ENCODE peak calls at places on chromosomes 7 and 10, in nine cellular contexts. One of them, this sample, is unnamed.

GRCh38 chr10:104331208-104331838 is 6.9 kb downstream of the ITPRIP start:
- DNase-seq in HT1080: peak
- DNase-seq in HTR-8/SVneo: no peak
- DNase-seq in naive B cell: no peak
- DNase-seq in NCI-H1092: peak
- DNase-seq in NCI-H2107: no peak
- DNase-seq in GM12865: no peak
- DNase-seq in activated T-helper 1 cell treated with anti-CD3 and anti-CD28 coated beads, Interleukin-12 subunit alpha, Interleukin-12 subunit beta, Interleukin-2, Interleukin-4 antibody, amounts not matched to agents 30 ng/mL and 10 ng/mL and 1 ng/mL, durations not matched to agents 14 hours and 24 hours and 36 hours: no peak
- DNase-seq in stimulated activated CD4-positive, alpha-beta T cell treated with anti-CD3 and anti-CD28 coated beads, Interleukin-2, amount 100 ng/mL, for 4 hours: no peak
- DNase-seq in this sample: no peak

GRCh38 chr7:158976468-158976848 is 120.1 kb downstream of the DYNC2I1 start:
- DNase-seq in HT1080: peak
- DNase-seq in HTR-8/SVneo: no peak
- DNase-seq in naive B cell: no peak
- DNase-seq in NCI-H1092: no peak
- DNase-seq in NCI-H2107: no peak
- DNase-seq in GM12865: peak
- DNase-seq in activated T-helper 1 cell treated with anti-CD3 and anti-CD28 coated beads, Interleukin-12 subunit alpha, Interleukin-12 subunit beta, Interleukin-2, Interleukin-4 antibody, amounts not matched to agents 30 ng/mL and 10 ng/mL and 1 ng/mL, durations not matched to agents 14 hours and 24 hours and 36 hours: no peak
- DNase-seq in stimulated activated CD4-positive, alpha-beta T cell treated with anti-CD3 and anti-CD28 coated beads, Interleukin-2, amount 100 ng/mL, for 4 hours: no peak
- DNase-seq in this sample: no peak

GRCh38 chr10:3071405-3072198 is 4.3 kb downstream of the PFKP start:
- DNase-seq in HT1080: peak
- DNase-seq in HTR-8/SVneo: peak
- DNase-seq in naive B cell: no peak
- DNase-seq in NCI-H1092: no peak
- DNase-seq in NCI-H2107: no peak
- DNase-seq in GM12865: no peak
- DNase-seq in activated T-helper 1 cell treated with anti-CD3 and anti-CD28 coated beads, Interleukin-12 subunit alpha, Interleukin-12 subunit beta, Interleukin-2, Interleukin-4 antibody, amounts not matched to agents 30 ng/mL and 10 ng/mL and 1 ng/mL, durations not matched to agents 14 hours and 24 hours and 36 hours: peak
- DNase-seq in stimulated activated CD4-positive, alpha-beta T cell treated with anti-CD3 and anti-CD28 coated beads, Interleukin-2, amount 100 ng/mL, for 4 hours: peak
- DNase-seq in this sample: no peak

GRCh38 chr7:137343483-137343841 is at the start of gene PTN:
- DNase-seq in HT1080: peak
- DNase-seq in HTR-8/SVneo: peak
- DNase-seq in naive B cell: no peak
- DNase-seq in NCI-H1092: peak
- DNase-seq in NCI-H2107: no peak
- DNase-seq in GM12865: no peak
- DNase-seq in activated T-helper 1 cell treated with anti-CD3 and anti-CD28 coated beads, Interleukin-12 subunit alpha, Interleukin-12 subunit beta, Interleukin-2, Interleukin-4 antibody, amounts not matched to agents 30 ng/mL and 10 ng/mL and 1 ng/mL, durations not matched to agents 14 hours and 24 hours and 36 hours: no peak
- DNase-seq in stimulated activated CD4-positive, alpha-beta T cell treated with anti-CD3 and anti-CD28 coated beads, Interleukin-2, amount 100 ng/mL, for 4 hours: no peak
- DNase-seq in this sample: no peak

GRCh38 chr7:16564909-16565426 is 38.3 kb downstream of the LRRC72 start:
- DNase-seq in HT1080: peak
- DNase-seq in HTR-8/SVneo: peak
- DNase-seq in naive B cell: peak
- DNase-seq in NCI-H1092: peak
- DNase-seq in NCI-H2107: peak
- DNase-seq in GM12865: peak
- DNase-seq in activated T-helper 1 cell treated with anti-CD3 and anti-CD28 coated beads, Interleukin-12 subunit alpha, Interleukin-12 subunit beta, Interleukin-2, Interleukin-4 antibody, amounts not matched to agents 30 ng/mL and 10 ng/mL and 1 ng/mL, durations not matched to agents 14 hours and 24 hours and 36 hours: no peak
- DNase-seq in stimulated activated CD4-positive, alpha-beta T cell treated with anti-CD3 and anti-CD28 coated beads, Interleukin-2, amount 100 ng/mL, for 4 hours: no peak
- DNase-seq in this sample: peak

GRCh38 chr10:103911021-103911459 is 6.9 kb downstream of the STN1 start:
- DNase-seq in HT1080: no peak
- DNase-seq in HTR-8/SVneo: no peak
- DNase-seq in naive B cell: peak
- DNase-seq in NCI-H1092: no peak
- DNase-seq in NCI-H2107: no peak
- DNase-seq in GM12865: peak
- DNase-seq in activated T-helper 1 cell treated with anti-CD3 and anti-CD28 coated beads, Interleukin-12 subunit alpha, Interleukin-12 subunit beta, Interleukin-2, Interleukin-4 antibody, amounts not matched to agents 30 ng/mL and 10 ng/mL and 1 ng/mL, durations not matched to agents 14 hours and 24 hours and 36 hours: peak
- DNase-seq in stimulated activated CD4-positive, alpha-beta T cell treated with anti-CD3 and anti-CD28 coated beads, Interleukin-2, amount 100 ng/mL, for 4 hours: no peak
- DNase-seq in this sample: peak

GRCh38 chr7:44755698-44756627 is 7.3 kb downstream of the ZMIZ2 start:
- DNase-seq in HT1080: no peak
- DNase-seq in HTR-8/SVneo: no peak
- DNase-seq in naive B cell: no peak
- DNase-seq in NCI-H1092: no peak
- DNase-seq in NCI-H2107: no peak
- DNase-seq in GM12865: no peak
- DNase-seq in activated T-helper 1 cell treated with anti-CD3 and anti-CD28 coated beads, Interleukin-12 subunit alpha, Interleukin-12 subunit beta, Interleukin-2, Interleukin-4 antibody, amounts not matched to agents 30 ng/mL and 10 ng/mL and 1 ng/mL, durations not matched to agents 14 hours and 24 hours and 36 hours: no peak
- DNase-seq in stimulated activated CD4-positive, alpha-beta T cell treated with anti-CD3 and anti-CD28 coated beads, Interleukin-2, amount 100 ng/mL, for 4 hours: no peak
- DNase-seq in this sample: no peak

GRCh38 chr10:51766423-51767145 is 67.2 kb upstream of the CSTF2T start:
- DNase-seq in HT1080: no peak
- DNase-seq in HTR-8/SVneo: no peak
- DNase-seq in naive B cell: no peak
- DNase-seq in NCI-H1092: no peak
- DNase-seq in NCI-H2107: no peak
- DNase-seq in GM12865: no peak
- DNase-seq in activated T-helper 1 cell treated with anti-CD3 and anti-CD28 coated beads, Interleukin-12 subunit alpha, Interleukin-12 subunit beta, Interleukin-2, Interleukin-4 antibody, amounts not matched to agents 30 ng/mL and 10 ng/mL and 1 ng/mL, durations not matched to agents 14 hours and 24 hours and 36 hours: no peak
- DNase-seq in stimulated activated CD4-positive, alpha-beta T cell treated with anti-CD3 and anti-CD28 coated beads, Interleukin-2, amount 100 ng/mL, for 4 hours: no peak
- DNase-seq in this sample: no peak

GRCh38 chr10:100014129-100014762 is 4.5 kb upstream of the DNMBP start:
- DNase-seq in HT1080: no peak
- DNase-seq in HTR-8/SVneo: no peak
- DNase-seq in naive B cell: peak
- DNase-seq in NCI-H1092: peak
- DNase-seq in NCI-H2107: peak
- DNase-seq in GM12865: peak
- DNase-seq in activated T-helper 1 cell treated with anti-CD3 and anti-CD28 coated beads, Interleukin-12 subunit alpha, Interleukin-12 subunit beta, Interleukin-2, Interleukin-4 antibody, amounts not matched to agents 30 ng/mL and 10 ng/mL and 1 ng/mL, durations not matched to agents 14 hours and 24 hours and 36 hours: no peak
- DNase-seq in stimulated activated CD4-positive, alpha-beta T cell treated with anti-CD3 and anti-CD28 coated beads, Interleukin-2, amount 100 ng/mL, for 4 hours: no peak
- DNase-seq in this sample: no peak

GRCh38 chr10:73359492-73359891 is 828 bp upstream of the CFAP70 start:
- DNase-seq in HT1080: no peak
- DNase-seq in HTR-8/SVneo: no peak
- DNase-seq in naive B cell: no peak
- DNase-seq in NCI-H1092: no peak
- DNase-seq in NCI-H2107: no peak
- DNase-seq in GM12865: no peak
- DNase-seq in activated T-helper 1 cell treated with anti-CD3 and anti-CD28 coated beads, Interleukin-12 subunit alpha, Interleukin-12 subunit beta, Interleukin-2, Interleukin-4 antibody, amounts not matched to agents 30 ng/mL and 10 ng/mL and 1 ng/mL, durations not matched to agents 14 hours and 24 hours and 36 hours: no peak
- DNase-seq in stimulated activated CD4-positive, alpha-beta T cell treated with anti-CD3 and anti-CD28 coated beads, Interleukin-2, amount 100 ng/mL, for 4 hours: no peak
- DNase-seq in this sample: no peak

GRCh38 chr10:132464256-132465192 is 67.5 kb downstream of the PWWP2B start:
- DNase-seq in HT1080: no peak
- DNase-seq in HTR-8/SVneo: no peak
- DNase-seq in naive B cell: no peak
- DNase-seq in NCI-H1092: no peak
- DNase-seq in NCI-H2107: no peak
- DNase-seq in GM12865: no peak
- DNase-seq in activated T-helper 1 cell treated with anti-CD3 and anti-CD28 coated beads, Interleukin-12 subunit alpha, Interleukin-12 subunit beta, Interleukin-2, Interleukin-4 antibody, amounts not matched to agents 30 ng/mL and 10 ng/mL and 1 ng/mL, durations not matched to agents 14 hours and 24 hours and 36 hours: no peak
- DNase-seq in stimulated activated CD4-positive, alpha-beta T cell treated with anti-CD3 and anti-CD28 coated beads, Interleukin-2, amount 100 ng/mL, for 4 hours: no peak
- DNase-seq in this sample: no peak

GRCh38 chr7:34260282-34260681 is 354.9 kb downstream of the BMPER start:
- DNase-seq in HT1080: peak
- DNase-seq in HTR-8/SVneo: peak
- DNase-seq in naive B cell: no peak
- DNase-seq in NCI-H1092: no peak
- DNase-seq in NCI-H2107: no peak
- DNase-seq in GM12865: no peak
- DNase-seq in activated T-helper 1 cell treated with anti-CD3 and anti-CD28 coated beads, Interleukin-12 subunit alpha, Interleukin-12 subunit beta, Interleukin-2, Interleukin-4 antibody, amounts not matched to agents 30 ng/mL and 10 ng/mL and 1 ng/mL, durations not matched to agents 14 hours and 24 hours and 36 hours: no peak
- DNase-seq in stimulated activated CD4-positive, alpha-beta T cell treated with anti-CD3 and anti-CD28 coated beads, Interleukin-2, amount 100 ng/mL, for 4 hours: no peak
- DNase-seq in this sample: no peak

GRCh38 chr7:73304071-73304470 is 4.6 kb downstream of the NSUN5 start:
- DNase-seq in HT1080: no peak
- DNase-seq in HTR-8/SVneo: no peak
- DNase-seq in naive B cell: no peak
- DNase-seq in NCI-H1092: no peak
- DNase-seq in NCI-H2107: no peak
- DNase-seq in GM12865: no peak
- DNase-seq in activated T-helper 1 cell treated with anti-CD3 and anti-CD28 coated beads, Interleukin-12 subunit alpha, Interleukin-12 subunit beta, Interleukin-2, Interleukin-4 antibody, amounts not matched to agents 30 ng/mL and 10 ng/mL and 1 ng/mL, durations not matched to agents 14 hours and 24 hours and 36 hours: no peak
- DNase-seq in stimulated activated CD4-positive, alpha-beta T cell treated with anti-CD3 and anti-CD28 coated beads, Interleukin-2, amount 100 ng/mL, for 4 hours: no peak
- DNase-seq in this sample: no peak

GRCh38 chr7:131076032-131076431 is 251.6 kb upstream of the MKLN1 start:
- DNase-seq in HT1080: peak
- DNase-seq in HTR-8/SVneo: peak
- DNase-seq in naive B cell: no peak
- DNase-seq in NCI-H1092: no peak
- DNase-seq in NCI-H2107: no peak
- DNase-seq in GM12865: no peak
- DNase-seq in activated T-helper 1 cell treated with anti-CD3 and anti-CD28 coated beads, Interleukin-12 subunit alpha, Interleukin-12 subunit beta, Interleukin-2, Interleukin-4 antibody, amounts not matched to agents 30 ng/mL and 10 ng/mL and 1 ng/mL, durations not matched to agents 14 hours and 24 hours and 36 hours: no peak
- DNase-seq in stimulated activated CD4-positive, alpha-beta T cell treated with anti-CD3 and anti-CD28 coated beads, Interleukin-2, amount 100 ng/mL, for 4 hours: no peak
- DNase-seq in this sample: no peak

GRCh38 chr10:89491932-89492331 is 43.5 kb downstream of the SLC16A12 start:
- DNase-seq in HT1080: no peak
- DNase-seq in HTR-8/SVneo: no peak
- DNase-seq in naive B cell: no peak
- DNase-seq in NCI-H1092: no peak
- DNase-seq in NCI-H2107: no peak
- DNase-seq in GM12865: no peak
- DNase-seq in activated T-helper 1 cell treated with anti-CD3 and anti-CD28 coated beads, Interleukin-12 subunit alpha, Interleukin-12 subunit beta, Interleukin-2, Interleukin-4 antibody, amounts not matched to agents 30 ng/mL and 10 ng/mL and 1 ng/mL, durations not matched to agents 14 hours and 24 hours and 36 hours: no peak
- DNase-seq in stimulated activated CD4-positive, alpha-beta T cell treated with anti-CD3 and anti-CD28 coated beads, Interleukin-2, amount 100 ng/mL, for 4 hours: no peak
- DNase-seq in this sample: no peak

GRCh38 chr10:74056081-74056818 is 58.3 kb downstream of the VCL start:
- DNase-seq in HT1080: peak
- DNase-seq in HTR-8/SVneo: no peak
- DNase-seq in naive B cell: no peak
- DNase-seq in NCI-H1092: no peak
- DNase-seq in NCI-H2107: no peak
- DNase-seq in GM12865: peak
- DNase-seq in activated T-helper 1 cell treated with anti-CD3 and anti-CD28 coated beads, Interleukin-12 subunit alpha, Interleukin-12 subunit beta, Interleukin-2, Interleukin-4 antibody, amounts not matched to agents 30 ng/mL and 10 ng/mL and 1 ng/mL, durations not matched to agents 14 hours and 24 hours and 36 hours: peak
- DNase-seq in stimulated activated CD4-positive, alpha-beta T cell treated with anti-CD3 and anti-CD28 coated beads, Interleukin-2, amount 100 ng/mL, for 4 hours: no peak
- DNase-seq in this sample: no peak

GRCh38 chr7:157467496-157468212 is 130.8 kb downstream of the DNAJB6 start:
- DNase-seq in HT1080: no peak
- DNase-seq in HTR-8/SVneo: no peak
- DNase-seq in naive B cell: no peak
- DNase-seq in NCI-H1092: no peak
- DNase-seq in NCI-H2107: no peak
- DNase-seq in GM12865: no peak
- DNase-seq in activated T-helper 1 cell treated with anti-CD3 and anti-CD28 coated beads, Interleukin-12 subunit alpha, Interleukin-12 subunit beta, Interleukin-2, Interleukin-4 antibody, amounts not matched to agents 30 ng/mL and 10 ng/mL and 1 ng/mL, durations not matched to agents 14 hours and 24 hours and 36 hours: no peak
- DNase-seq in stimulated activated CD4-positive, alpha-beta T cell treated with anti-CD3 and anti-CD28 coated beads, Interleukin-2, amount 100 ng/mL, for 4 hours: no peak
- DNase-seq in this sample: no peak

GRCh38 chr7:150937848-150938561 is 40.1 kb downstream of the KCNH2 start:
- DNase-seq in HT1080: peak
- DNase-seq in HTR-8/SVneo: peak
- DNase-seq in naive B cell: no peak
- DNase-seq in NCI-H1092: no peak
- DNase-seq in NCI-H2107: peak
- DNase-seq in GM12865: no peak
- DNase-seq in activated T-helper 1 cell treated with anti-CD3 and anti-CD28 coated beads, Interleukin-12 subunit alpha, Interleukin-12 subunit beta, Interleukin-2, Interleukin-4 antibody, amounts not matched to agents 30 ng/mL and 10 ng/mL and 1 ng/mL, durations not matched to agents 14 hours and 24 hours and 36 hours: no peak
- DNase-seq in stimulated activated CD4-positive, alpha-beta T cell treated with anti-CD3 and anti-CD28 coated beads, Interleukin-2, amount 100 ng/mL, for 4 hours: no peak
- DNase-seq in this sample: peak

GRCh38 chr10:93652857-93653256 is 40.5 kb downstream of the PDE6C start:
- DNase-seq in HT1080: no peak
- DNase-seq in HTR-8/SVneo: no peak
- DNase-seq in naive B cell: no peak
- DNase-seq in NCI-H1092: no peak
- DNase-seq in NCI-H2107: no peak
- DNase-seq in GM12865: no peak
- DNase-seq in activated T-helper 1 cell treated with anti-CD3 and anti-CD28 coated beads, Interleukin-12 subunit alpha, Interleukin-12 subunit beta, Interleukin-2, Interleukin-4 antibody, amounts not matched to agents 30 ng/mL and 10 ng/mL and 1 ng/mL, durations not matched to agents 14 hours and 24 hours and 36 hours: no peak
- DNase-seq in stimulated activated CD4-positive, alpha-beta T cell treated with anti-CD3 and anti-CD28 coated beads, Interleukin-2, amount 100 ng/mL, for 4 hours: no peak
- DNase-seq in this sample: no peak

GRCh38 chr10:66837990-66838389 is 87.8 kb upstream of the LRRTM3 start:
- DNase-seq in HT1080: no peak
- DNase-seq in HTR-8/SVneo: peak
- DNase-seq in naive B cell: no peak
- DNase-seq in NCI-H1092: no peak
- DNase-seq in NCI-H2107: no peak
- DNase-seq in GM12865: no peak
- DNase-seq in activated T-helper 1 cell treated with anti-CD3 and anti-CD28 coated beads, Interleukin-12 subunit alpha, Interleukin-12 subunit beta, Interleukin-2, Interleukin-4 antibody, amounts not matched to agents 30 ng/mL and 10 ng/mL and 1 ng/mL, durations not matched to agents 14 hours and 24 hours and 36 hours: no peak
- DNase-seq in stimulated activated CD4-positive, alpha-beta T cell treated with anti-CD3 and anti-CD28 coated beads, Interleukin-2, amount 100 ng/mL, for 4 hours: no peak
- DNase-seq in this sample: no peak

GRCh38 chr7:102008535-102009262 is 191.3 kb downstream of the CUX1 start:
- DNase-seq in HT1080: no peak
- DNase-seq in HTR-8/SVneo: no peak
- DNase-seq in naive B cell: no peak
- DNase-seq in NCI-H1092: no peak
- DNase-seq in NCI-H2107: peak
- DNase-seq in GM12865: no peak
- DNase-seq in activated T-helper 1 cell treated with anti-CD3 and anti-CD28 coated beads, Interleukin-12 subunit alpha, Interleukin-12 subunit beta, Interleukin-2, Interleukin-4 antibody, amounts not matched to agents 30 ng/mL and 10 ng/mL and 1 ng/mL, durations not matched to agents 14 hours and 24 hours and 36 hours: no peak
- DNase-seq in stimulated activated CD4-positive, alpha-beta T cell treated with anti-CD3 and anti-CD28 coated beads, Interleukin-2, amount 100 ng/mL, for 4 hours: no peak
- DNase-seq in this sample: no peak

This sample was measured in GF-D8.